ENCODE peak calls at places on chromosomes 6 and 20, in ten cellular contexts. X is T-helper 2 cell; G is activated T-helper 1 cell treated with anti-CD3 and anti-CD28 coated beads, Interleukin-12 subunit alpha, Interleukin-12 subunit beta, Interleukin-2, Interleukin-4 antibody, amounts not matched to agents 30 ng/mL and 10 ng/mL and 1 ng/mL, durations not matched to agents 14 hours and 24 hours and 36 hours; R is naive thymus-derived CD8-positive, alpha-beta T cell; F is RCC 7860; Z is lower lobe of right lung; P is right cardiac atrium; E is activated CD4-positive, CD25-positive, alpha-beta regulatory T cell treated with anti-CD3 and anti-CD28 coated beads, Interleukin-2, amount 50 U/mL, for 72 hours; L is activated T-cell treated with anti-CD3 and anti-CD28 coated beads, Interleukin-2, amount 50 U/mL, for 72 hours; A is Calu3. Y is an unnamed sample.

GRCh38 chr20:51525241-51526104 is 17.0 kb downstream of the NFATC2 start:
- DNase-seq in R (no peak), G (no peak), Z (no peak), A (no peak), L (peak), X (peak), F (no peak), E (no peak), P (no peak), Y (no peak)

GRCh38 chr6:143753678-143754077 is 75.9 kb downstream of the PHACTR2 start:
- DNase-seq in R (no peak), X (no peak), E (no peak), P (no peak), L (no peak), G (no peak), F (no peak), Z (no peak), A (no peak), Y (no peak)

GRCh38 chr6:126661646-126662045 is 321.7 kb downstream of the CENPW start:
- DNase-seq in Z (no peak), L (no peak), A (no peak), E (no peak), R (no peak), P (no peak), F (no peak), X (no peak), G (no peak), Y (peak)

GRCh38 chr20:63856111-63856511 is 5.2 kb upstream of the ABHD16B start:
- DNase-seq in G (no peak), X (no peak), P (no peak), L (no peak), R (no peak), E (no peak), F (no peak), A (no peak), Z (no peak), Y (no peak)

GRCh38 chr6:138521800-138522199 is 22.5 kb upstream of the NHSL1 start:
- DNase-seq in F (no peak), G (no peak), A (no peak), Z (no peak), P (no peak), X (no peak), L (no peak), R (no peak), E (no peak), Y (no peak)

GRCh38 chr6:131290955-131291354 is 155.7 kb downstream of the AKAP7 start:
- DNase-seq in Z (no peak), E (no peak), X (no peak), F (no peak), L (no peak), G (no peak), R (no peak), A (no peak), P (no peak), Y (peak)

GRCh38 chr6:79375635-79376425 is 141.3 kb upstream of the HMGN3 start:
- DNase-seq in A (no peak), P (no peak), R (no peak), Z (no peak), L (no peak), X (no peak), G (no peak), E (no peak), F (no peak), Y (no peak)

GRCh38 chr20:47237715-47238114 is 118.8 kb downstream of the ZMYND8 start:
- DNase-seq in X (no peak), G (no peak), R (no peak), L (no peak), P (no peak), A (no peak), F (no peak), Z (no peak), E (no peak), Y (no peak)

GRCh38 chr6:16276991-16277981 is 38.9 kb downstream of the GMPR start:
- DNase-seq in P (peak), X (peak), E (no peak), F (peak), Z (peak), A (peak), R (no peak), L (peak), G (no peak), Y (peak)

GRCh38 chr6:151285121-151285520 is 45.4 kb downstream of the AKAP12 start:
- DNase-seq in X (peak), F (no peak), Z (no peak), R (no peak), P (no peak), L (no peak), G (no peak), A (no peak), E (no peak), Y (peak)

GRCh38 chr6:36349240-36349639 is 12.6 kb upstream of the BNIP5 start:
- DNase-seq in L (no peak), A (no peak), P (no peak), E (no peak), R (peak), G (no peak), F (no peak), Z (no peak), X (no peak), Y (peak)

GRCh38 chr20:63459070-63459380 is 13.4 kb downstream of the KCNQ2 start:
- DNase-seq in X (no peak), R (no peak), P (no peak), A (no peak), Z (no peak), G (no peak), F (no peak), L (no peak), E (no peak), Y (no peak)

GRCh38 chr6:84456803-84457202 is 229.4 kb upstream of the CEP162 start:
- DNase-seq in Z (no peak), A (no peak), E (no peak), X (no peak), P (no peak), F (no peak), R (no peak), G (no peak), L (no peak), Y (no peak)

GRCh38 chr6:906920-907319 is 214.0 kb upstream of the EXOC2 start:
- DNase-seq in Z (no peak), F (no peak), A (no peak), X (no peak), G (no peak), E (no peak), P (no peak), R (no peak), L (no peak), Y (no peak)

GRCh38 chr6:141335889-141336288 is 796.8 kb upstream of the GJE1 start:
- DNase-seq in L (no peak), E (no peak), F (no peak), G (no peak), A (no peak), Z (no peak), X (no peak), R (no peak), P (no peak), Y (no peak)

GRCh38 chr6:75098709-75099108 is 107.1 kb downstream of the COL12A1 start:
- DNase-seq in L (no peak), Z (no peak), R (no peak), G (no peak), X (no peak), E (no peak), F (peak), P (peak), A (peak), Y (peak)